ENCODE peak calls at places on chromosomes 1 and 21, in seven cellular contexts. O is ovary, E is PC-3, S is transverse colon, T is A549, R is colonic mucosa, N is IMR-90. X is an unnamed sample. For H3K4me1, the result is how much of the 10 kb centered on the place peaks cover.

GRCh38 chr1:110628356-110629105 is 22.4 kb upstream of the KCNA2 start:
- DNase-seq in S (no peak), N (no peak), O (no peak), E (no peak), T (no peak), R (no peak), X (no peak)

GRCh38 chr21:24280591-24280990 is 1326.7 kb downstream of the MRPL39 start:
- DNase-seq in T (no peak), O (no peak), E (peak), R (no peak), N (peak), S (no peak), X (no peak)

GRCh38 chr1:16250547-16251251 is 13.7 kb upstream of the CPLANE2 start:
- DNase-seq in O (peak), T (no peak), S (no peak), N (peak), R (no peak), E (no peak), X (peak)

GRCh38 chr1:4605158-4605557 is 49.3 kb upstream of the AJAP1 start:
- DNase-seq in S (no peak), R (no peak), N (no peak), T (no peak), E (no peak), O (no peak), X (no peak)

GRCh38 chr1:239844833-239845232 is 246.8 kb upstream of the FMN2 start:
- DNase-seq in E (no peak), R (no peak), N (no peak), T (no peak), S (no peak), O (no peak), X (no peak)

GRCh38 chr1:156435551-156436318 is 64.8 kb downstream of the MEF2D start:
- DNase-seq in E (no peak), O (no peak), R (no peak), N (no peak), T (no peak), S (no peak), X (peak)

GRCh38 chr1:76950306-76950705 is 83.0 kb downstream of the ST6GALNAC5 start:
- DNase-seq in N (no peak), O (no peak), S (no peak), E (peak), R (no peak), T (no peak), X (no peak)

GRCh38 chr1:170910273-170910672 is 25.1 kb upstream of the MROH9 start:
- DNase-seq in N (peak), S (no peak), R (no peak), T (no peak), O (no peak), E (peak), X (no peak)

GRCh38 chr1:152052606-152053005 is 15.8 kb upstream of the S100A11 start:
- DNase-seq in T (peak), R (peak), S (peak), E (peak), O (peak), N (peak), X (peak)

GRCh38 chr1:162538815-162539431 is 22.6 kb upstream of the UAP1 start:
- DNase-seq in O (no peak), T (no peak), E (peak), S (no peak), N (peak), R (no peak), X (no peak)

GRCh38 chr1:100184536-100184935 is 6.5 kb upstream of the LRRC39 start:
- DNase-seq in O (no peak), R (no peak), S (no peak), N (no peak), T (no peak), E (no peak), X (no peak)

GRCh38 chr1:9009438-9010366 is 16.5 kb downstream of the SLC2A7 start:
- DNase-seq in T (no peak), E (peak), N (peak), O (peak), S (peak), R (no peak), X (peak)

GRCh38 chr1:100708476-100709062 is 11.0 kb upstream of the VCAM1 start:
- DNase-seq in O (no peak), N (peak), S (no peak), R (no peak), E (no peak), T (no peak), X (no peak)

GRCh38 chr1:36905941-36906340 is 128.4 kb downstream of the GRIK3 start:
- DNase-seq in O (no peak), R (no peak), T (no peak), N (no peak), E (no peak), S (no peak), X (no peak)

GRCh38 chr21:38804617-38805281 is 980 bp upstream of the ETS2 start:
- DNase-seq in R (peak), E (peak), S (peak), T (no peak), N (peak), O (peak), X (peak)

GRCh38 chr1:182337736-182338571 is 53.6 kb downstream of the GLUL start:
- DNase-seq in N (no peak), R (no peak), E (no peak), T (no peak), S (no peak), O (peak), X (no peak)

GRCh38 chr1:118711356-118711755 is 276.8 kb downstream of the TBX15 start:
- DNase-seq in E (no peak), N (no peak), O (no peak), S (no peak), T (no peak), R (no peak), X (no peak)

GRCh38 chr1:18874600-18874999 is 15.1 kb upstream of the TAS1R2 start:
- DNase-seq in R (peak), T (no peak), O (no peak), S (peak), N (no peak), E (no peak), X (no peak)

GRCh38 chr1:182120411-182121258 is 59.1 kb upstream of the ZNF648 start:
- DNase-seq in O (peak), E (peak), S (peak), N (no peak), R (peak), T (peak), X (no peak)

GRCh38 chr21:27570306-27570868 is 603.5 kb upstream of the ADAMTS5 start:
- DNase-seq in T (no peak), N (peak), S (peak), E (peak), O (peak), R (no peak), X (peak)

GRCh38 chr21:16176570-16176969 is 446.8 kb downstream of the USP25 start:
- DNase-seq in E (no peak), N (no peak), T (no peak), S (no peak), R (no peak), O (no peak), X (no peak)

GRCh38 chr1:70819231-70819630 is 228.4 kb downstream of the PTGER3 start:
- DNase-seq in O (no peak), N (no peak), R (no peak), T (no peak), S (no peak), E (no peak), X (no peak)

GRCh38 chr1:220317161-220317560 is 44.9 kb upstream of the RAB3GAP2 start:
- DNase-seq in S (no peak), R (no peak), E (no peak), N (no peak), O (no peak), T (no peak), X (no peak)
- TF ChIP-seq CTCF in S (no peak), R (no peak), E (no peak), N (no peak), O (no peak), T (no peak), X (no peak)

DNA sequence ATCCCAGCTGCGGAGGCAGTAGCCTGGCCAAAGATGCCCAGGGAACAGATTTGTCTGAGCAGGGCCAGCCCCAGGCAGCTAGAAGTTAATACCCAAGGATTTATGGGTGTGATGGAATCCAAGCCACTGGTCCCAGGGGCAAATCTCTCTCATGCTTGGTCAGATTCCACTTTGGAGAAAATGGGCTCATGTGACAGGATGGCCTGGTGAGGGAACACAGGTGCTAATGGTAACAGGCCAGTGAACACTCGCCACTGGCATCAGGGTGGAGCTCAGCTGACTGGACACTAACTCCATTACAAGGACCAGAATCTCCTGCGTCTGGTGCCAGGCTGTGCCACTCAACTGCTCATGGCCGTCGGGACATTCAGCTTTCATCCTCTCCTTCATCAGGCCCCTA is 12.0 kb downstream of the MDM4 start:
- DNase-seq in N (no peak), T (no peak), S (no peak), R (no peak), E (no peak), O (no peak), X (no peak)
- H3K4me1 ChIP-seq in N (under half), T (under half), S (under half), R (under half), E (under half), O (under half), X (under half)

GRCh38 chr21:34994646-34995631 is 54.2 kb downstream of the RUNX1 start:
- DNase-seq in N (no peak), O (no peak), R (no peak), T (no peak), E (no peak), S (no peak), X (no peak)
- H3K4me3 ChIP-seq in N (no peak), O (no peak), R (no peak), T (no peak), E (no peak), S (no peak), X (no peak)

DNA sequence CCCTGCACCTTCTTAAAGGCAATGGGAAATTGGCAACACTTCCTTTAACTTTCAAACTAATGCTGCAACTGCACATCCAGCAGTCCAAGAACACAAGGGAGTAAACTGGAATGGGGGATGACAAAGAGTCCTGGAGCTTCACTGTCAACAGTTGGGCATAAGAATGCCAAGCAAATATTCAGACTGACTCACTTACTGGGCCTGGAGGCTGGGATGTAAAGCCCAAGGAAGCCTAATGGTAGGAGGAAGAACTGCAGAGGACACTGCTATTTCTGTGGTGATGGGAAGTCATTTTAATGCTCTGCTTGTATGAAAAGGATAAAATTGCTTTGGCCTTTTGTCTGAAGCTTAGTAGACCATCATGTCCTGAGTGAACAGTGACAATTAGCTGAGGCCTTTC is 15.7 kb upstream of the DMRTA2 start:
- DNase-seq in N (peak), O (no peak), R (no peak), T (no peak), E (peak), S (no peak), X (no peak)
- TF ChIP-seq CTCF in N (no peak), O (no peak), R (no peak), T (no peak), E (no peak), S (no peak), X (no peak)